ENCODE peak calls at places on chromosomes 6 and 20, in eight cellular contexts. F is BE2C, C is NCI-H345, S is non-pigmented ciliary epithelial cell, H is mammary epithelial cell, D is nucleus accumbens, N is NCI-H187 treated with DMSO at 0.1 percent for 48 hours, X is HT1080. A is an unnamed sample.

GRCh38 chr6:34273242-34273805 is 24.5 kb upstream of the SMIM29 start:
- DNase-seq in D (no peak), C (no peak), H (no peak), S (no peak), F (peak), X (peak), N (no peak), A (no peak)

GRCh38 chr20:20085071-20085470 is 32.7 kb downstream of the CFAP61 start:
- DNase-seq in S (no peak), D (no peak), H (no peak), X (no peak), N (no peak), F (peak), C (no peak), A (peak)

GRCh38 chr6:142292191-142292924 is 9.4 kb upstream of the ADGRG6 start:
- DNase-seq in C (no peak), F (no peak), D (no peak), X (no peak), H (no peak), S (no peak), N (no peak), A (no peak)

GRCh38 chr20:63846938-63847373 is 14.3 kb upstream of the ABHD16B start:
- DNase-seq in D (no peak), X (no peak), C (no peak), F (no peak), N (no peak), S (no peak), H (no peak), A (no peak)

GRCh38 chr20:53510704-53511103 is 82.9 kb downstream of the ZNF217 start:
- DNase-seq in H (no peak), X (no peak), F (no peak), N (no peak), C (no peak), D (no peak), S (no peak), A (no peak)

GRCh38 chr20:47857142-47857993 is 72.1 kb upstream of the SULF2 start:
- DNase-seq in H (peak), F (no peak), X (no peak), N (no peak), S (no peak), C (no peak), D (no peak), A (peak)

GRCh38 chr6:99514089-99514488 is 1.1 kb downstream of the USP45 start:
- DNase-seq in N (no peak), F (no peak), H (no peak), S (no peak), C (no peak), X (peak), D (no peak), A (peak)

GRCh38 chr6:34536959-34537848 is 18.9 kb downstream of the SPDEF start:
- DNase-seq in H (no peak), N (no peak), S (no peak), D (no peak), X (no peak), F (no peak), C (no peak), A (no peak)

GRCh38 chr6:17311595-17312311 is 30.6 kb downstream of the RBM24 start:
- DNase-seq in N (no peak), X (no peak), D (peak), S (no peak), F (no peak), C (peak), H (no peak), A (no peak)

GRCh38 chr6:15331143-15331542 is 85.3 kb downstream of the JARID2 start:
- DNase-seq in C (no peak), F (no peak), D (no peak), S (no peak), N (no peak), X (peak), H (peak), A (no peak)

GRCh38 chr6:75368151-75368779 is 83.7 kb upstream of the TMEM30A start:
- DNase-seq in X (peak), F (peak), S (no peak), D (no peak), H (peak), N (no peak), C (peak), A (peak)

GRCh38 chr20:18313410-18313809 is 25.1 kb downstream of the ZNF133 start:
- DNase-seq in F (no peak), D (no peak), N (no peak), C (no peak), X (no peak), S (no peak), H (no peak), A (no peak)

GRCh38 chr20:3000852-3001523 is 42.4 kb upstream of the GNRH2 start:
- DNase-seq in C (peak), X (peak), H (peak), F (no peak), D (no peak), S (peak), N (peak), A (peak)

GRCh38 chr6:48883116-48883515 is 579.9 kb downstream of the MMUT start:
- DNase-seq in N (no peak), D (no peak), X (no peak), S (peak), C (no peak), F (no peak), H (no peak), A (no peak)

GRCh38 chr6:133114973-133115372 is 126.2 kb upstream of the EYA4 start:
- DNase-seq in C (no peak), H (peak), S (no peak), D (no peak), N (no peak), X (no peak), F (no peak), A (no peak)

GRCh38 chr20:32477594-32478512 is 107.3 kb downstream of the NOL4L start:
- DNase-seq in F (no peak), H (no peak), X (no peak), S (no peak), D (no peak), N (no peak), C (no peak), A (no peak)

GRCh38 chr6:165936096-165936495 is 231.6 kb downstream of the TBXT start:
- DNase-seq in X (no peak), N (no peak), F (no peak), C (no peak), S (no peak), D (no peak), H (no peak), A (no peak)

GRCh38 chr20:9079038-9079731 is 10.3 kb downstream of the PLCB4 start:
- DNase-seq in F (no peak), H (no peak), C (peak), D (no peak), N (no peak), X (no peak), S (no peak), A (no peak)

GRCh38 chr6:1190361-1190760 is 121.5 kb upstream of the FOXQ1 start:
- DNase-seq in H (peak), S (peak), N (no peak), C (no peak), D (no peak), F (no peak), X (peak), A (no peak)

GRCh38 chr20:2663364-2663886 is 591 bp downstream of the IDH3B start:
- DNase-seq in X (no peak), D (no peak), F (no peak), C (no peak), H (no peak), N (no peak), S (no peak), A (no peak)

GRCh38 chr6:150471276-150471675 is 102.5 kb downstream of the IYD start:
- DNase-seq in N (no peak), X (no peak), S (no peak), H (peak), F (no peak), D (no peak), C (no peak), A (no peak)

GRCh38 chr6:87684895-87685654 is 17.0 kb downstream of the AKIRIN2 start:
- DNase-seq in X (no peak), F (no peak), C (no peak), H (no peak), D (no peak), S (no peak), N (no peak), A (no peak)

GRCh38 chr6:15395087-15395486 is 149.2 kb downstream of the JARID2 start:
- DNase-seq in S (no peak), N (no peak), D (no peak), F (no peak), C (no peak), H (no peak), X (no peak), A (no peak)

GRCh38 chr20:32861446-32861845 is 2.7 kb downstream of the EFCAB8 start:
- DNase-seq in N (no peak), H (no peak), C (no peak), X (no peak), S (no peak), F (no peak), D (no peak), A (no peak)

GRCh38 chr20:44598413-44599290 is 16.3 kb downstream of the PKIG start:
- DNase-seq in F (no peak), C (no peak), S (no peak), X (peak), N (no peak), D (no peak), H (no peak), A (no peak)